ENCODE peak calls at places on chromosomes 6 and 20, in six cellular contexts. N is pancreas, L is foreskin fibroblast, X is astrocyte of the spinal cord, H is neural progenitor cell, W is HepG2. M is an unnamed sample.
A peak's percentile ranks its signal among the peaks of the same experiment; 100 is the strongest.

GRCh38 chr6:41581381-41581991 is 35.3 kb downstream of the FOXP4 start:
- DNase-seq in H (no peak), X (peak; percentile 93), L (peak; percentile 86), N (peak; percentile 60), W (no peak), M (peak; percentile 89)

GRCh38 chr6:134295953-134296553 is 21.9 kb downstream of the SGK1 start:
- DNase-seq in W (peak; percentile 54), L (peak; percentile 97), N (no peak), X (peak; percentile 97), H (no peak), M (peak; percentile 100)

GRCh38 chr6:150787429-150787828 is 78.1 kb upstream of the MTHFD1L start:
- DNase-seq in H (no peak), W (no peak), X (no peak), N (no peak), L (no peak), M (no peak)

GRCh38 chr20:21050710-21051109 is 55.4 kb downstream of the LINC00237 start:
- DNase-seq in L (no peak), X (no peak), H (no peak), W (no peak), N (no peak), M (no peak)

GRCh38 chr6:110761371-110761770 is 53.9 kb downstream of the CDK19 start:
- DNase-seq in N (no peak), W (no peak), H (no peak), X (no peak), L (no peak), M (no peak)

GRCh38 chr20:32681175-32682084 is 7.7 kb upstream of the C20orf203 start:
- DNase-seq in H (peak; percentile 78), N (no peak), W (no peak), L (no peak), X (peak; percentile 26), M (peak; percentile 13)

GRCh38 chr6:13992417-13993055 is 67.8 kb downstream of the RNF182 start:
- DNase-seq in N (no peak), L (peak; percentile 67), X (peak; percentile 66), H (no peak), W (no peak), M (peak; percentile 42)

GRCh38 chr6:116447052-116447451 is 14.1 kb upstream of the CALHM6 start:
- DNase-seq in L (no peak), W (no peak), X (no peak), N (no peak), H (no peak), M (peak; percentile 61)

GRCh38 chr6:133764011-133764812 is 124.7 kb upstream of the TCF21 start:
- DNase-seq in W (no peak), H (no peak), N (no peak), X (peak; percentile 63), L (peak; percentile 54), M (peak; percentile 89)

GRCh38 chr6:157036245-157036681 is 259.1 kb downstream of the ARID1B start:
- DNase-seq in L (no peak), N (no peak), W (no peak), X (no peak), H (no peak), M (peak; percentile 42)

GRCh38 chr6:111210074-111210729 is 122.9 kb downstream of the SLC16A10 start:
- DNase-seq in H (peak; percentile 68), W (peak; percentile 60), X (peak; percentile 62), N (no peak), L (peak; percentile 27), M (peak; percentile 81)

GRCh38 chr20:10741060-10741459 is 67.3 kb upstream of the JAG1 start:
- DNase-seq in N (no peak), L (no peak), W (no peak), H (no peak), X (no peak), M (peak; percentile 56)

GRCh38 chr20:37976862-37977261 is 56.4 kb downstream of the TTI1 start:
- DNase-seq in X (no peak), L (no peak), H (peak; percentile 11), N (no peak), W (no peak), M (no peak)

GRCh38 chr6:104896914-104897313 is 37.2 kb upstream of the HACE1 start:
- DNase-seq in L (no peak), W (no peak), N (no peak), H (no peak), X (peak; percentile 6), M (peak; percentile 24)
- TF ChIP-seq CTCF in L (no peak), W (no peak), N (no peak), H (peak; percentile 32), X (peak; percentile 36), M (peak; percentile 46)

DNA sequence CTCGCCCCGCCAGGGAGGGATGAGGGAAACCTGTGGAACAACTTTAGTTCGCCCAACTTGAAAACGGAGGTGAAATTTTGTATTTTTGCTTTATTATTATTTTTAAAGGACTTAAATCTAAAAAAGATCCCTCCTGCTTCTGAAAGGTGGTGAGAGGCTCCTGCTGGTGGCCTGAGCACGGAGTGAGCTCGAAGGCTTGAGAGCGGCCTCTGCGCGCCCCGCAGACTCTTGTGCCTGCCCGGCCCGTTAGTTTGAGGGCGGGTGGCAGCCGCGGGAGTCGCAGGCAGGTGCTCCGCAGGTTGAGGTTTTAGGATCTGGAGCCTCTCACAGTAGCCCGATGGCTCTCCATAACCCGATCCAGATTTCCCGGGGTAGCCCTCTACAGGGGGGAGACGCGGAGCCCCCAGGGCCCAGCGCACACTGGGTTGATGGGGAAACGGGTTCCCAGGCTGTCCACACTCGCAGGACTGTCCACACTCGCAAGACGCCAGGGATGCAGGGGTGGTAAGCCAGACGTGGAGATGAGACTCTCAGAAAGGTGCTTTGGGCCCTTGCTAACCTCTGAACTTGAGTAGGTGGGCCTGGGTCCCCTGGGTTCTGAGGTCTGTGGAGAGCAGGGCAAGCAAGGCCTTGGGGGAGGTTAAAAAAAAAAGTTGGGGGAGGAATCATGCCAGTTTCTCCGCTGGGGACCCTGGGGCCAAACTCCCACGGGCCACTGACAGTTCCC is 46.3 kb upstream of the SUPT3H start:
- DNase-seq in W (no peak), X (no peak), H (peak; percentile 65), L (no peak), N (no peak), M (peak; percentile 55)
- H3K4me3 ChIP-seq in W (no peak overlapping the region), X (peak overlapping the region; percentile 79), H (peak overlapping the region; percentile 63), L (peak overlapping the region; percentile 81), N (peak overlapping the region; percentile 27), M (peak overlapping the region; percentile 95)

GRCh38 chr6:71886184-71887005 is at the start of gene RIMS1:
- DNase-seq in X (peak; percentile 2), N (peak; percentile 37), H (peak; percentile 84), W (no peak), L (no peak), M (peak; percentile 8)

GRCh38 chr6:71888720-71889340 is 2.5 kb downstream of the RIMS1 start:
- DNase-seq in W (no peak), X (no peak), N (no peak), H (peak; percentile 20), L (no peak), M (no peak)

GRCh38 chr6:71889366-71889765 is 3.0 kb downstream of the RIMS1 start:
- DNase-seq in H (no peak), X (no peak), N (no peak), L (no peak), W (no peak), M (no peak)

GRCh38 chr6:71887744-71888115 is 1.4 kb downstream of the RIMS1 start:
- DNase-seq in L (no peak), X (no peak), H (no peak), N (no peak), W (no peak), M (no peak)

GRCh38 chr6:71887006-71887743 is 825 bp downstream of the RIMS1 start:
- DNase-seq in X (no peak), H (peak; percentile 37), L (no peak), N (peak; percentile 10), W (no peak), M (peak; percentile 1)
- TF ChIP-seq CTCF in X (no peak), H (peak; percentile 6), L (no peak), N (no peak), W (no peak), M (no peak)

DNA sequence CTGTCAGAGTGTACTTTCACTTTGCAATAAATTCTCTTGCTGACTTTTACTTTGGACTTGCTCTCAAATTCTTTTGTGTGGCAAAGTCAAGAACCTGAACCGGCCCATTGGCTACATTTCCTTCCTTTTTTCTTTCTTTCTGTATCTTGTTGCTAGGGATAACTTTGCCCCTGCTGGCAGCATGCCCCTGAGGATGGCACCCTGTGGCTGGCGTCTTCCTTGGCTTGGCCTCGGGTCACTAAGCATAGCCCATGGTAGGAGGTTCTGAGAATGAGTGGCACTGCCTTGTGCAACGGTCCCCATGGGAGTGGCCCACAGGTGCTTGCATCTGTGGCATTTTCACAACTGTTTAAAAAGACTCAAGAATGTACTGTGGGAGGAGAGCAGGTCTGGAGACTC is 14.1 kb upstream of the HLA-F start:
- DNase-seq in W (no peak), L (no peak), H (no peak), X (no peak), N (no peak), M (no peak)
- H3K4me3 ChIP-seq in W (no peak overlapping the region), L (no peak overlapping the region), H (no peak overlapping the region), X (no peak overlapping the region), N (no peak overlapping the region), M (no peak overlapping the region)

DNA sequence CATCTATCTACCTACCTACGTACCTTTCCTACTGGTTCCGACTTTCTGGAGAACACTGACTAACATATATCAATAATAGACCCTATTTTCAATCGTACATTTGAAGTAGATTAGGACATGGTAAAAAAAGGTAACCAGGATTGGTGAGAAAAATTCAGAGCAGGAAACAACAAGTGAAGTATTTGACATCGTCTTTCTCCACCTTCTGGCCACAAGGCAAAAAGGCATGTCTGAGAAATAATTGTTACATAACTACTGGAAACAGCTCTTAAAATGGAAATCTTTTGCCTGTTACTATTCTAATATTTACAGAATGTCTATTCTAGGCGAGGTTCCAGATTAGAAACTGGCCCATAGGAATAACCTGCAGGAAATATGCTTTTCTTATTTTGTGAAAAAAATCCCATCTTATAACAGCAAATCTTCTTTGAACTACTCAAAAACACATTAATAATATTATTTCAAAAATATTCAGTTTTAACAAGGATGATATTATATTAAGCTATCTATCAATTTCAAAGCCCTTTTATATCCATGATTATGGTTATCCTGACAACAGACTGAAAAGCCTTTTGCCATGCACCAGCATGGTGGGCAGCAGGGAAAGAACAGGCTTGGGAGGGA is 80.8 kb downstream of the RCAN2 start:
- DNase-seq in X (peak; percentile 47), H (peak; percentile 11), L (peak; percentile 19), N (no peak), W (peak; percentile 57), M (peak; percentile 77)
- TF ChIP-seq CTCF in X (peak; percentile 47), H (peak; percentile 63), L (peak; percentile 59), N (peak; percentile 50), W (peak; percentile 80), M (peak; percentile 83)

DNA sequence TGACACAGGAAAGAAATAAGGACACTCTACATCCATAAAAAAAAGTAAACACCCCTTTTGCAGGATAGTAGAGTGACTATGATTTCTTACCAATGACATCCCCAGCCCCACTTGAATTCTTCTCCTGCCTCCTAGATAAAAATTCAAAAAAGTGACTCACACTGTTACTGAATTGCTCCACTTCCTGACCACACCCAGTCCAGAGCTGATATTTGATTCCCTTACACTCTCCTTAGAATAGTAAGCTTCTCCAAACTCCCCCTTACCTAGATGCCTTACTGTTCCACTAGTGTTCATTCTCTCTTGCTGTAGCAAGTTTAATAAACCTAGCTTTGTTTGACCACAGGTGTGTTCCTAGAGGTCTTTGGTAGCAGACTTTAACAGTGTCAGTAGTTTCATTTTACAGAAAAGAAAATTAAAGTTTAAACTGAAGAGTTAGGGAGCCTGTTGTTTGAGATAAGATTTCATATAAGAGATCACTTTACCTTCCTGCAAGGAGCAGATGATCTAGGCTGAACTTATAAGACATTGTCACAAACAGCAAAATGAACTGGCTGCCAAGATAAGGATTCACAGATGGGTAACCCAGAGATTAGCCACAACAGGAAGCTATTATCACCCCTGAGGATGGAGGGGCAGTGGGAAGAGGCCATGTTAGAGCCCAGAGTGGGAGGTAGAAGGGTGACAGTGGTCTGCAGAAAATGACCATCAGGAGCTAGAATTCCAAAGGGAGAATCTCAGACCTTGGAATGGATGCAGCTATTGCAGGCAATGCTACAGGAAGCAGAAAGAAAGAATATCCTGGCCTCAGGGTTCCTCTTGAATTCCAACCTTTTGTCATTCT is 28.4 kb upstream of the BTN3A2 start:
- DNase-seq in H (no peak), L (peak; percentile 50), N (no peak), X (peak; percentile 69), W (no peak), M (peak; percentile 66)
- H3K4me3 ChIP-seq in H (no peak overlapping the region), L (no peak overlapping the region), N (no peak overlapping the region), X (no peak overlapping the region), W (no peak overlapping the region), M (no peak overlapping the region)